ENCODE peak calls at places on chromosomes 11 and 22, in four cellular contexts. J is H1, C is HepG2, T is GM12878. Y is an unnamed sample.

GRCh38 chr11:26626346-26626745 is 54.3 kb upstream of the MUC15 start:
- DNase-seq in J (no peak), C (no peak), T (no peak), Y (no peak)

GRCh38 chr11:57439786-57440185 is 12.9 kb upstream of the SLC43A3 start:
- DNase-seq in J (no peak), C (no peak), T (no peak), Y (no peak)

GRCh38 chr11:40186401-40187091 is 1272.9 kb downstream of the LRRC4C start:
- DNase-seq in J (no peak), C (peak), T (no peak), Y (no peak)

GRCh38 chr11:108873305-108873704 is 208.4 kb downstream of the DDX10 start:
- DNase-seq in J (no peak), C (no peak), T (no peak), Y (no peak)

GRCh38 chr22:34105461-34106062 is 185.3 kb upstream of the LARGE1 start:
- DNase-seq in J (peak), C (peak), T (no peak), Y (no peak)

GRCh38 chr11:65651589-65652510 is 10.9 kb downstream of the RELA start:
- DNase-seq in J (no peak), C (no peak), T (no peak), Y (peak)

GRCh38 chr22:35725521-35725920 is 7.8 kb downstream of the APOL5 start:
- DNase-seq in J (no peak), C (no peak), T (no peak), Y (no peak)

GRCh38 chr11:67646535-67647336 is 3.8 kb downstream of the ACY3 start:
- DNase-seq in J (no peak), C (no peak), T (peak), Y (no peak)

GRCh38 chr11:72782081-72782920 is 11.5 kb downstream of the STARD10 start:
- DNase-seq in J (no peak), C (peak), T (no peak), Y (no peak)

GRCh38 chr11:129192150-129192549 is at the start of gene ARHGAP32:
- DNase-seq in J (no peak), C (no peak), T (no peak), Y (no peak)

GRCh38 chr11:130159657-130160459 is at the start of gene ST14:
- DNase-seq in J (no peak), C (no peak), T (no peak), Y (no peak)

GRCh38 chr11:113167599-113167998 is 146.8 kb upstream of the TTC12 start:
- DNase-seq in J (no peak), C (no peak), T (no peak), Y (peak)

GRCh38 chr11:70491696-70492472 is 93.6 kb downstream of the CTTN start:
- DNase-seq in J (no peak), C (no peak), T (no peak), Y (no peak)

GRCh38 chr11:80593981-80594380 is 1153.2 kb upstream of the TENM4 start:
- DNase-seq in J (no peak), C (peak), T (no peak), Y (no peak)

DNA sequence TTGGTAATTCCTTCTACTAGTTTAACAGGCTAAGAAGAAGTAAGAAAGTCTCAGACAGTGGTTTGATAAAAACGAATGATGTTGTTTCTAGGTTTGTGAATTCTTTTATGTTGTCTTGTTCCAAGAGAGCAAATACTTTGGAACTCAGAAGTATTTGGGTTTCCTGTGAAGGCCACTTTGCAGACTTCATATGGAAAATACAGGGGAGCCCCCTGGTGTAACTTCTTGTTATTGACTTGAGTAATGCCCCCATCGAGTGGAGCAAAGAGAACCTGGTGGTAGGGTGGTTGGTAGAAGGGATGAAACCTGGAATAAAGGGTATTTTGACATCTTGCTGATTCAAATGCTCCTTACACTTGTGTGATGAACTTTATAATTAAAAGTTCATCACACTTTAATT is 40.0 kb upstream of the PTH start:
- DNase-seq in J (peak), C (peak), T (no peak), Y (peak)
- TF ChIP-seq KDM1A in J (no peak), C (no peak), T (no peak), Y (no peak)

GRCh38 chr11:23997356-23997755 is 499.5 kb upstream of the LUZP2 start:
- DNase-seq in J (no peak), C (no peak), T (no peak), Y (no peak)
- TF ChIP-seq SRF in J (no peak), C (no peak), T (no peak), Y (no peak)

DNA sequence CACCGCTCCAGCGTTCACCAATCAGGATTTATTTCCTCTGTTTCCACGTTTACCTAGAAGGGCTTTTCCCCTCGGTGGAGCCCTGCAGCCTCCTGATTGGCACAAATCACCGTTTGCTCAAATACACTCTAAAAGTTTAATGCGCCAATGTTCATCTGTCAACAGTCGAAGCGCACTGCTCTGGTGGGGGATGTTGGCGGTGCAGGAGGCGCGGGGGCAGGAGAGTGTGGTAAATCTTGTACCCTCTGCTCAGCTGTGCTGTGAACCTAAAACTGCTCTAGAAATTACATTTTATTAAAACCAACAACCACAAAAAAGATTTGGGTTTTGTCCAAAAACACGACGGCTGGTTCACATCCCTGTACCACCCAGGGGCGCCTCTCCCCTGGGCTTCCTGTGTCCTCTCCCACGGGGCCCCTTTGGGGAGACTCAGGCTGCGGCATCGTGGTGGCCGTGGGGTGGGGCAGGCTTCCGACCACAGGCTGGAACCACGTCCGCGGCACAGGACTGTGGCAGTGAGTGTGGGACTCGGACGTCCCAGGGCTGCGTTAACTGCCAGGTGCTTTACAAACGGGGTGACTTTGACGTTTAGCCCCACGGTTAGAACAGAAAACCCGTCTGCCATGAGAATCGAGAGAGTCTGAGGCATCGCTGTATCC is 13.5 kb downstream of the TTLL8 start:
- DNase-seq in J (no peak), C (no peak), T (no peak), Y (no peak)
- TF ChIP-seq KDM1A in J (no peak), C (no peak), T (no peak), Y (no peak)

GRCh38 chr11:23284626-23285025 is 424.4 kb upstream of the CCDC179 start:
- DNase-seq in J (no peak), C (no peak), T (no peak), Y (no peak)

GRCh38 chr11:23288001-23288783 is 427.9 kb upstream of the CCDC179 start:
- DNase-seq in J (no peak), C (no peak), T (no peak), Y (no peak)
- TF ChIP-seq SRF in J (no peak), C (no peak), T (no peak), Y (no peak)

DNA sequence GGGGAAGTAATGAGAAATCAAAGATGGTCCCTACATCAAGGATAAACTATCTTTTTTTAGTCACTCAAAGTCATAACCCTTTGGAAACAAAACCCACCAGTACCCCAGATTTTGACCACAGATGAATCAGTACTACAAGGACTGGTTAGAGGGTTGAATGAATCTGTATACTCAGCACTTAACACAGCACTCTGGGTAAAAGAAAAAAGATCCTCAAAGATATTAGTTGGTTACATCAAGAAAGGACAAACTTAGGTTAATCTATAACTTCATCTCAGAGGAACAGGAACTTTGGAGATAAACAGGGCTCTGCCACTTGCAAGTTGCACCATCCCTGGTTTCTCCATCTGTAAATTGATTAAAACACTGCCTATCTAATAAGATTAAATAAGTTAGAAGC is 18.8 kb downstream of the SC5D start:
- DNase-seq in J (no peak), C (no peak), T (no peak), Y (no peak)
- TF ChIP-seq KDM1A in J (no peak), C (no peak), T (no peak), Y (no peak)

GRCh38 chr11:92550411-92550810 is 325.8 kb downstream of the FAT3 start:
- DNase-seq in J (peak), C (no peak), T (no peak), Y (no peak)
- TF ChIP-seq SRF in J (no peak), C (no peak), T (no peak), Y (no peak)

GRCh38 chr11:97461934-97462333 is 1072.1 kb downstream of the JRKL start:
- DNase-seq in J (no peak), C (no peak), T (no peak), Y (no peak)
- TF ChIP-seq KDM1A in J (no peak), C (no peak), T (no peak), Y (no peak)

DNA sequence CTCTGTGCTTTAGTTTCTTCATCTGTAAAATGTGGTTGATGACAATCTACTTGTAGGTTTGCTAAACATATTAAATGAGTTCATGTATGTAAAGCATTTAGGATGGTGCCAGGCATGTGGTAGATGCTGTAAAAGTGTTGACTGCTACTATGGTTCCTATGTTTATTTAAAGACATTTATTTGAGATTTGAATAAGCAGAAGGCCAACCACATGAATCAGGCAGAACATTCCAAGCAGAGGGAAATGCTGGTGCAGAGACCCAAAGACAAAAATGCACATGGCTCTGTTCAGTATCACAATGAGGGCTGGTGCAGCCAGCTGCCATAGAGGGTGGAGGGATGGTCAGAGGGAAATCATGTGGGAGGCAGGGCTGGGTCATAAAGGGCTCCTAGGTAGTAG is 156.1 kb upstream of the PDGFD start:
- DNase-seq in J (no peak), C (no peak), T (no peak), Y (no peak)
- TF ChIP-seq SRF in J (no peak), C (no peak), T (no peak), Y (no peak)